ENCODE peak calls at places on chromosomes 13 and 19, in nine cellular contexts. Y, E, K, M, G, Q, Z, S and W are unnamed samples. For H3K4me1, the result is how much of the 10 kb centered on the place peaks cover.

GRCh38 chr19:46944123-46944718 is 75.4 kb upstream of the NPAS1 start:
- DNase-seq in Z (no peak), K (no peak), Q (no peak), G (no peak), M (no peak), S (no peak), E (no peak), Y (no peak), W (no peak)

GRCh38 chr13:41065098-41065497 is 3.8 kb downstream of the WBP4 start:
- DNase-seq in Q (no peak), Z (no peak), S (no peak), M (no peak), E (no peak), Y (no peak), K (no peak), G (no peak), W (no peak)

GRCh38 chr19:58450836-58451357 is 525 bp upstream of the ZNF324B start:
- DNase-seq in G (no peak), K (peak), Z (no peak), Y (no peak), S (no peak), Q (peak), E (no peak), M (no peak), W (no peak)

GRCh38 chr13:38952827-38953226 is 37.8 kb downstream of the STOML3 start:
- DNase-seq in G (no peak), Q (no peak), E (no peak), S (no peak), Y (no peak), Z (no peak), K (no peak), M (no peak), W (no peak)

GRCh38 chr13:60759499-60759898 is 362.5 kb downstream of the TDRD3 start:
- DNase-seq in M (no peak), Y (no peak), K (no peak), Q (no peak), S (no peak), Z (peak), G (peak), E (no peak), W (peak)

GRCh38 chr19:5579286-5579685 is 11.5 kb upstream of the TINCR start:
- DNase-seq in G (no peak), K (no peak), Z (no peak), E (no peak), Q (no peak), Y (no peak), S (no peak), M (no peak), W (no peak)

GRCh38 chr13:80040219-80040976 is 300.5 kb downstream of the SPRY2 start:
- DNase-seq in M (no peak), G (no peak), Y (no peak), E (no peak), S (no peak), Z (no peak), Q (no peak), K (peak), W (no peak)

GRCh38 chr13:41837668-41838067 is 123.2 kb downstream of the VWA8 start:
- DNase-seq in G (no peak), K (no peak), E (no peak), Q (no peak), Z (no peak), M (no peak), Y (no peak), S (no peak), W (no peak)

GRCh38 chr13:110302154-110302553 is 4.8 kb downstream of the COL4A1 start:
- DNase-seq in G (no peak), Q (no peak), E (no peak), Y (no peak), S (no peak), M (no peak), Z (no peak), K (no peak), W (no peak)

GRCh38 chr19:13920940-13921744 is 15.1 kb downstream of the CC2D1A start:
- DNase-seq in S (no peak), K (peak), Y (no peak), Z (peak), Q (no peak), G (no peak), E (no peak), M (no peak), W (peak)

GRCh38 chr19:18634612-18635290 is 2.1 kb upstream of the KLHL26 start:
- DNase-seq in E (no peak), K (no peak), Q (peak), S (no peak), M (no peak), G (no peak), Z (no peak), Y (no peak), W (no peak)

GRCh38 chr19:7442423-7442822 is 46.4 kb downstream of the PEX11G start:
- DNase-seq in Q (no peak), K (no peak), M (no peak), E (peak), G (no peak), Z (no peak), Y (no peak), S (no peak), W (peak)

GRCh38 chr19:27745978-27746542 is 1466.9 kb downstream of the UQCRFS1 start:
- DNase-seq in S (no peak), E (no peak), Q (no peak), K (no peak), Z (no peak), G (no peak), Y (peak), M (no peak), W (no peak)

GRCh38 chr13:86585826-86586225 is 786.6 kb upstream of the SLITRK6 start:
- DNase-seq in K (no peak), S (no peak), G (no peak), Q (peak), Z (no peak), M (no peak), Y (no peak), E (peak), W (no peak)

GRCh38 chr13:28340272-28340793 is 154.6 kb downstream of the FLT1 start:
- DNase-seq in Q (no peak), M (no peak), E (no peak), K (no peak), Z (no peak), Y (no peak), G (no peak), S (no peak), W (no peak)

GRCh38 chr13:100392709-100393630 is 195.6 kb downstream of the GGACT start:
- DNase-seq in E (peak), K (peak), Y (peak), S (peak), M (peak), Q (peak), Z (no peak), G (peak), W (peak)

GRCh38 chr13:24092108-24092507 is 68.4 kb upstream of the SPATA13 start:
- DNase-seq in E (no peak), Z (no peak), G (no peak), S (no peak), Q (no peak), K (no peak), M (no peak), Y (no peak), W (no peak)

GRCh38 chr19:51712461-51713081 is 11.2 kb downstream of the HAS1 start:
- DNase-seq in Q (no peak), K (peak), M (no peak), Z (peak), E (no peak), G (no peak), S (no peak), Y (peak), W (no peak)

GRCh38 chr19:2719910-2720776 is 1.0 kb downstream of the DIRAS1 start:
- DNase-seq in G (no peak), K (no peak), E (peak), Q (no peak), Y (no peak), S (no peak), Z (peak), M (no peak), W (peak)

GRCh38 chr13:18944501-18945068 is 237.0 kb downstream of the TUBA3C start:
- DNase-seq in M (no peak), Q (no peak), S (peak), K (no peak), E (no peak), G (no peak), Z (no peak), Y (peak), W (no peak)

GRCh38 chr13:109900320-109900719 is 113.9 kb upstream of the IRS2 start:
- DNase-seq in Z (peak), S (no peak), M (no peak), K (no peak), Q (no peak), G (no peak), E (no peak), Y (no peak), W (peak)

GRCh38 chr13:98570929-98571372 is 6.0 kb downstream of the STK24 start:
- DNase-seq in Z (no peak), M (no peak), K (no peak), E (no peak), G (no peak), Y (no peak), Q (peak), S (no peak), W (no peak)

GRCh38 chr13:25860862-25861261 is 191.0 kb downstream of the SHISA2 start:
- DNase-seq in Y (no peak), Q (no peak), M (no peak), K (no peak), S (no peak), E (no peak), Z (no peak), G (no peak), W (peak)

GRCh38 chr13:74197686-74198085 is 63.5 kb upstream of the KLF12 start:
- DNase-seq in Q (no peak), S (no peak), K (no peak), M (no peak), G (no peak), E (no peak), Y (no peak), Z (no peak), W (no peak)

GRCh38 chr13:44396963-44397580 is 23.4 kb downstream of the SERP2 start:
- DNase-seq in S (no peak), Z (peak), Q (no peak), Y (peak), G (peak), K (no peak), M (no peak), E (peak), W (peak)

GRCh38 chr13:44401577-44401976 is 28.0 kb downstream of the SERP2 start:
- DNase-seq in Z (no peak), M (no peak), G (no peak), K (no peak), Q (no peak), E (no peak), Y (peak), S (no peak), W (no peak)

GRCh38 chr13:44398606-44399005 is 25.0 kb downstream of the SERP2 start:
- DNase-seq in Y (peak), Z (no peak), E (no peak), G (no peak), S (no peak), Q (no peak), K (no peak), M (no peak), W (no peak)

GRCh38 chr13:44397766-44398223 is 24.2 kb downstream of the SERP2 start:
- DNase-seq in Y (peak), M (no peak), S (no peak), Q (no peak), K (no peak), E (no peak), Z (peak), G (no peak), W (no peak)

DNA sequence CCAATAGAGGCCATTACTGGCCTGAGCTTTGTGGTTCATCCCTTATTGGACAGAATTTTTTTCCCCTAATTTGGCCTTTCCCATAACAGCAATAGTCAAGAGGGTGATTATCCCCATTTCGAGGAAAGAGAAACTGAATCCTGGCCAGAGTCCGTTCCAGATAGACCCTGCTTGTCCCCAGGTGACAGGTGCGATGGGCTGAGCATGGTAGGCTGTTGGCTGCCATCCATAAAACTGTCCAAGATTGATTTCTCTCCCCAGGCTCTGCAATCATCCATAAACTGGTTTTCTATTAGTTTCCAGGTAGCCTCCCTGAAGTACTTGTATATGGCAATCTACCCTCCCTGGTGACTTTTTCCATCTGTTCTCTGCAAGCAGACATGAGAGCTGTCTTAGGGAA is 25.4 kb downstream of the SERP2 start:
- DNase-seq in Y (no peak), S (no peak), Q (no peak), M (no peak), K (no peak), Z (no peak), G (no peak), E (no peak), W (no peak)
- H3K4me1 ChIP-seq in Y (under half), S (under half), Q (under half), M (under half), K (under half), Z (under half), G (under half), E (under half), W (half or more)

DNA sequence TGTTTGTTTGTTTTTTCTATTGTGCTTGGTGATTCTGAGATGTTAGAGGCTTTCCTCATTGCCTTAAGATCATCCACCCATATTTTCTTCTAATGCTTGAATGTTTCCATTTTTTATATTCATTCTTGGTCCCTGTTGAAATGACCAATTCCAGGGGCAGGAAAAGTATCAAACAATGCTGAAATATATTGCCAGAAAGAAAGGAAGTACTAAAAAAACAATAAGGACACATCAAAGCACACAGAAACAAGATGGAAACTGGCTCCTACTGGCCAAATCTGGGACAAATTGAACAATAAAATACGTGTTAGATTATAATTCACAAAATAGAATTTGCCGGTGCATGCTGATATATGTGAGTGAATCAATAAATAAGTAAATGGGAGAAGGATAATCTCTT is 23.9 kb downstream of the ZDHHC20 start:
- DNase-seq in K (no peak), Z (no peak), Q (no peak), Y (no peak), M (no peak), E (no peak), G (no peak), S (no peak), W (no peak)
- H3K27ac ChIP-seq in K (no peak), Z (no peak), Q (peak), Y (no peak), M (no peak), E (peak), G (no peak), S (no peak), W (no peak)

DNA sequence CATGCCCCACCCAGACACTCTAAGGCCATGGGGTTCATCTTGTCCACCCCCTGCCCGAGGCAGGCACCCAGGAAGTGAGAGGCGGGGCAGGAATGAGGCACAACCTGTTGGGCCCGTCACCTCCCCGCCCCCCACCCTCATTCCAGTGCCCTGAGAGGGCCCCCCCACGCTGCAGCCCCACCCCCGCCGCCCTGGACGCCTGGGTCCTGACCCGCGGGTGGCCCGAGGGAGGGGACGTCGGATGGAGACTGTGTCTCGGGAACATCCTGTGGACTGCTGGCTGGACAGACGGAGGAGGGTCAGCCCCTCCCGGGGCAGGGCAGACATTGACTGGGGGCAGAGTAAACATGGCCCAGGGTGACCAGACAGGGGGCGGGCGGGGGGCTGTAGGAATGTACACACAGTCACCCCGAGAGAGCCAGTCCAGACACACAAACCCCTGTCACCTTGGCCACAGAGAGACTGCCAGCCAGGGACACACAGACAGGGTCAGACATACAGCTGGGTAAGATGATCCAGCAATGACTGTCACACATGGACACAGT is 7.4 kb upstream of the JUNB start:
- DNase-seq in Q (peak), G (no peak), Z (no peak), E (peak), K (no peak), S (peak), M (no peak), Y (peak), W (no peak)
- H3K4me1 ChIP-seq in Q (half or more), G (half or more), Z (under half), E (half or more), K (half or more), S (under half), M (half or more), Y (half or more), W (under half)

GRCh38 chr19:50030937-50031336 is 5.1 kb downstream of the ZNF473 start:
- DNase-seq in Z (no peak), Q (no peak), S (no peak), M (no peak), K (no peak), G (no peak), E (no peak), Y (no peak), W (no peak)

GRCh38 chr19:50042363-50043024 is 16.7 kb downstream of the ZNF473 start:
- DNase-seq in E (no peak), K (no peak), Q (no peak), Z (no peak), Y (no peak), M (no peak), G (no peak), S (no peak), W (no peak)

GRCh38 chr19:50040967-50041366 is 15.2 kb downstream of the ZNF473 start:
- DNase-seq in E (no peak), G (no peak), K (no peak), Q (no peak), Y (no peak), Z (no peak), S (no peak), M (no peak), W (no peak)

GRCh38 chr19:50039968-50040367 is 14.2 kb downstream of the ZNF473 start:
- DNase-seq in E (no peak), Q (no peak), Z (no peak), M (no peak), G (no peak), Y (no peak), K (no peak), S (no peak), W (no peak)

GRCh38 chr19:50036905-50037304 is 11.1 kb downstream of the ZNF473 start:
- DNase-seq in M (no peak), Z (no peak), Q (no peak), Y (no peak), G (no peak), K (no peak), S (no peak), E (no peak), W (no peak)
- H3K27ac ChIP-seq in M (no peak), Z (no peak), Q (no peak), Y (no peak), G (no peak), K (no peak), S (no peak), E (no peak), W (no peak)

GRCh38 chr13:75417006-75417384 is 65.0 kb downstream of the TBC1D4 start:
- DNase-seq in Z (no peak), G (no peak), Y (no peak), E (no peak), K (no peak), Q (no peak), S (no peak), M (no peak), W (no peak)
- H3K4me1 ChIP-seq in Z (under half), G (under half), Y (under half), E (half or more), K (half or more), Q (under half), S (under half), M (under half), W (half or more)